ENCODE peak calls at places on chromosomes 11 and 22, in eight cellular contexts. B is neural progenitor cell, I is GM23338, S is stomach, E is pancreas, C is sigmoid colon, R is H1, O is aorta. Q is an unnamed sample.

GRCh38 chr22:38572065-38572464 is 2.1 kb upstream of the DMC1 start:
- DNase-seq in I (peak; percentile 70), S (no peak), E (peak; percentile 28), C (no peak), R (no peak), B (peak; percentile 69), O (no peak), Q (no peak)

GRCh38 chr11:110919241-110919893 is 207.1 kb upstream of the ARHGAP20 start:
- DNase-seq in C (no peak), S (no peak), O (no peak), B (no peak), E (no peak), R (no peak), I (no peak), Q (no peak)

GRCh38 chr11:102989379-102990047 is 34.0 kb upstream of the MMP13 start:
- DNase-seq in S (no peak), O (no peak), B (no peak), I (no peak), E (no peak), C (no peak), R (no peak), Q (no peak)

GRCh38 chr11:68550485-68550817 is 89.9 kb downstream of the PPP6R3 start:
- DNase-seq in E (no peak), S (no peak), C (no peak), O (no peak), I (no peak), R (no peak), B (no peak), Q (no peak)

GRCh38 chr22:35116269-35116668 is 50.3 kb downstream of the ISX start:
- DNase-seq in E (no peak), I (no peak), S (no peak), C (no peak), B (no peak), O (no peak), R (no peak), Q (no peak)

GRCh38 chr11:123531325-123531724 is 101.3 kb downstream of the GRAMD1B start:
- DNase-seq in C (no peak), R (no peak), O (no peak), I (no peak), B (no peak), S (no peak), E (no peak), Q (no peak)

GRCh38 chr11:114779189-114779588 is 100.9 kb downstream of the NXPE2 start:
- DNase-seq in S (no peak), R (no peak), B (no peak), O (no peak), I (no peak), E (no peak), C (no peak), Q (no peak)

GRCh38 chr11:134418119-134418840 is 6.2 kb upstream of the B3GAT1 start:
- DNase-seq in R (no peak), O (peak; percentile 30), B (peak; percentile 45), C (no peak), I (peak; percentile 29), E (no peak), S (no peak), Q (no peak)

GRCh38 chr22:45268958-45269844 is 15.5 kb upstream of the UPK3A start:
- DNase-seq in S (peak; percentile 92), C (peak; percentile 92), I (peak; percentile 88), E (peak; percentile 74), B (peak; percentile 95), O (peak; percentile 89), R (no peak), Q (peak; percentile 84)

GRCh38 chr11:118924591-118925585 is 838 bp downstream of the BCL9L start:
- DNase-seq in O (no peak), R (no peak), S (peak; percentile 59), E (peak; percentile 72), B (peak; percentile 81), C (peak; percentile 86), I (peak; percentile 84), Q (peak; percentile 46)

GRCh38 chr11:61162092-61162935 is 1.1 kb upstream of the VPS37C start:
- DNase-seq in B (no peak), O (no peak), I (peak; percentile 57), C (peak; percentile 37), R (no peak), S (peak; percentile 74), E (no peak), Q (no peak)

GRCh38 chr11:36508743-36509142 is 1.3 kb downstream of the TRAF6 start:
- DNase-seq in S (no peak), R (no peak), I (no peak), C (no peak), B (no peak), E (no peak), O (no peak), Q (no peak)

GRCh38 chr11:92886243-92886905 is 83.1 kb upstream of the MTNR1B start:
- DNase-seq in C (no peak), E (no peak), R (no peak), O (no peak), I (peak; percentile 79), B (peak; percentile 73), S (no peak), Q (no peak)

GRCh38 chr11:119578466-119579220 is 150.4 kb downstream of the NECTIN1 start:
- DNase-seq in I (no peak), R (no peak), B (no peak), C (no peak), S (no peak), E (peak; percentile 74), O (no peak), Q (no peak)

GRCh38 chr11:119832536-119832935 is 103.5 kb upstream of the NECTIN1 start:
- DNase-seq in O (no peak), S (peak; percentile 65), I (no peak), B (peak; percentile 36), E (peak; percentile 62), C (no peak), R (no peak), Q (no peak)

GRCh38 chr11:77075425-77075905 is 8.7 kb downstream of the CAPN5 start:
- DNase-seq in S (peak; percentile 56), C (peak; percentile 57), E (peak; percentile 13), B (no peak), R (no peak), O (no peak), I (no peak), Q (no peak)

GRCh38 chr22:49007013-49007653 is 820.5 kb downstream of the BRD1 start:
- DNase-seq in R (no peak), I (no peak), O (no peak), B (no peak), S (peak; percentile 17), E (no peak), C (no peak), Q (no peak)

GRCh38 chr11:19650929-19651487 is 61.6 kb upstream of the NAV2 start:
- DNase-seq in B (no peak), S (no peak), I (no peak), E (no peak), O (no peak), C (no peak), R (no peak), Q (no peak)

GRCh38 chr22:29827091-29827490 is 11.0 kb downstream of the ASCC2 start:
- DNase-seq in S (no peak), E (no peak), C (no peak), O (no peak), I (no peak), B (no peak), R (no peak), Q (no peak)

GRCh38 chr11:10333490-10333889 is 28.6 kb downstream of the ADM start:
- DNase-seq in I (no peak), E (no peak), O (no peak), C (no peak), R (no peak), B (no peak), S (no peak), Q (no peak)

GRCh38 chr11:105720096-105720495 is 110.2 kb downstream of the GRIA4 start:
- DNase-seq in S (no peak), C (no peak), E (no peak), R (no peak), B (no peak), I (no peak), O (no peak), Q (no peak)

GRCh38 chr22:20864186-20864908 is 5.5 kb downstream of the SNAP29 start:
- DNase-seq in B (no peak), I (no peak), R (no peak), E (no peak), O (no peak), C (no peak), S (no peak), Q (no peak)

GRCh38 chr11:73316422-73316821 is 8.3 kb downstream of the ARHGEF17 start:
- DNase-seq in R (no peak), S (no peak), B (no peak), I (no peak), C (no peak), O (no peak), E (no peak), Q (no peak)
- H3K27ac ChIP-seq in R (no peak overlapping the region), S (peak overlapping the region; percentile 97), B (no peak overlapping the region), I (no peak overlapping the region), C (peak overlapping the region; percentile 99), O (peak overlapping the region; percentile 23), E (no peak overlapping the region), Q (no peak overlapping the region)

GRCh38 chr11:1077417-1078119 is 2.9 kb downstream of the MUC2 start:
- DNase-seq in E (no peak), I (no peak), R (no peak), B (no peak), S (no peak), C (peak; percentile 40), O (peak; percentile 31), Q (no peak)
- H3K4me3 ChIP-seq in E (no peak overlapping the region), I (no peak overlapping the region), R (no peak overlapping the region), B (no peak overlapping the region), S (no peak overlapping the region), C (no peak overlapping the region), O (no peak overlapping the region), Q (no peak overlapping the region)

DNA sequence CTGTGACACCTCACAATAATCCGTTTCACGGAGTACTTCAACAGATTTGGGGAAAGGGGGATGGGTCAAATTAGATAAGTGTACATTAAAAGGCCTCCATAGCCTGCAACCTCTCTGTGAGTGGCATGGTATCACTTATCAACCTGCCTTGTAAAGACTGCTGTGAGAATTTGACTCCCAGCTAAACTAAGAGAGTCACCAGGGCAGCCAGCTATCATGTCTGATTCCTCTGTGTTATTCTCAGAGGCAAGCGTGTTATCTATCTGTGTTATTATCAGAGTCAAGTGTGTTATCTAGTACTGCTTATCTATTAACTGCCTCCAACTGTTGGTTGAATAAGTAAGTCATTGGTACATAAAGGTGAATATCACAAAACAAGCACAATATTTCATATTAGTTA is 4.1 kb upstream of the FAM83F start:
- DNase-seq in C (no peak), O (no peak), E (no peak), S (no peak), B (no peak), I (no peak), R (no peak), Q (no peak)
- H3K27ac ChIP-seq in C (no peak overlapping the region), O (no peak overlapping the region), E (no peak overlapping the region), S (peak overlapping the region; percentile 42), B (no peak overlapping the region), I (no peak overlapping the region), R (no peak overlapping the region), Q (no peak overlapping the region)

DNA sequence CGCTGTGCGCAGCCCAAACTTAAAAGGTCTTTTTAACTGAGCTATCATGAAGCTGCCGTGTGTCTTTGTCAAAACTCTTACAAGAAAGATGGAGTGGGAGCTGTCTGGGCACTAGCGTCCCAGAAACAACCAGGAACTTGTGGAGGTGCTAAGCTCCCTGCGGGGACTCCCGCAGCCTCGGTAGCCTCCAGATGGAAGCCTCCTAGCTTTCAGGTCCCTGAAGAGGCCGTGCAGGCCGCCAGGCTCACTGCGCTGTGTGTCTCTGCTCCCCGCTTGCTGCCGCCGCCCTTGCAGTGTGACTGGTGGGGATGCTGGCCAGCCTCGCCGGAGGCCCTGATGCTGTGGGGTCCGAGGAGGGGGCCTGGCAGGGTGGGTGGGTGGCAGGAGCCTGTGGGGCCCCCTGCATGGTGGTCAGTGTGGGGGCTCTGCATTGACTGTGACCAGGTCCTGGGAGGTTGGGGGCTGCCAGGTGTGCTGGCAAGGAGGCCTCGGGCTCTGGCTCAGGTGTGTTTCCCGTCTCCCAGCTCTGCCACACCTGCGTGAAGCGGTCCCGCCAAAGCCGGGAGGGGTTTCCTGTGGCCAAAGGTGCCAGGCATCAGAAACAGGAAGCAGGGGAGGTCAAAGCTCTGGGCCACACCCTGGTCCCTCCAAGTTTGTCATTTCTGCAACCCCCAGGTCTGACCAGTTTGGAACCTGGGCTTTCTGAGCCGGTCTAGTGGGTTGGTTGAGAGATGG is 1.2 kb downstream of the TRABD start:
- DNase-seq in E (peak; percentile 34), R (no peak), I (peak; percentile 44), O (peak; percentile 49), C (no peak), B (peak; percentile 51), S (peak; percentile 51), Q (no peak)
- H3K4me3 ChIP-seq in E (peak overlapping the region; percentile 60), R (peak overlapping the region; percentile 45), I (peak overlapping the region; percentile 73), O (peak overlapping the region; percentile 68), C (peak overlapping the region; percentile 90), B (peak overlapping the region; percentile 67), S (peak overlapping the region; percentile 74), Q (peak overlapping the region; percentile 75)